ENCODE peak calls at places on chromosomes 6 and 20, in seven cellular contexts. M is dorsolateral prefrontal cortex, G is pancreas, Q is MM.1S, J is endothelial cell of umbilical vein, X is fibroblast of pulmonary artery, N is Calu3. E is an unnamed sample.

GRCh38 chr20:4740774-4741431 is 19.2 kb downstream of the PRND start:
- DNase-seq in M (no peak), G (peak; percentile 78), Q (peak; percentile 50), J (peak; percentile 52), X (peak; percentile 51), N (peak; percentile 38), E (peak; percentile 76)

GRCh38 chr6:170067923-170068360 is 222.9 kb downstream of the DLL1 start:
- DNase-seq in M (peak; percentile 38), G (peak; percentile 53), Q (no peak), J (no peak), X (no peak), N (no peak), E (no peak)

GRCh38 chr20:2093200-2093781 is 8.3 kb upstream of the STK35 start:
- DNase-seq in M (no peak), G (no peak), Q (peak; percentile 59), J (no peak), X (peak; percentile 17), N (peak; percentile 42), E (no peak)

GRCh38 chr6:32854376-32855178 is 585 bp downstream of the PSMB9 start:
- DNase-seq in M (no peak), G (no peak), Q (peak; percentile 60), J (no peak), X (peak; percentile 23), N (peak; percentile 43), E (no peak)

GRCh38 chr6:134626589-134626988 is 308.7 kb upstream of the SGK1 start:
- DNase-seq in M (no peak), G (no peak), Q (no peak), J (no peak), X (no peak), N (no peak), E (no peak)

GRCh38 chr20:44447827-44448419 is 27.8 kb upstream of the TTPAL start:
- DNase-seq in M (no peak), G (no peak), Q (no peak), J (no peak), X (no peak), N (no peak), E (no peak)

GRCh38 chr20:44092551-44093248 is 94.3 kb downstream of the JPH2 start:
- DNase-seq in M (no peak), G (no peak), Q (peak; percentile 76), J (peak; percentile 45), X (peak; percentile 76), N (peak; percentile 54), E (no peak)

GRCh38 chr6:13342414-13343019 is 14.2 kb upstream of the TBC1D7 start:
- DNase-seq in M (no peak), G (no peak), Q (no peak), J (no peak), X (no peak), N (no peak), E (no peak)

GRCh38 chr20:34096699-34097420 is 15.2 kb downstream of the EIF2S2 start:
- DNase-seq in M (no peak), G (no peak), Q (no peak), J (no peak), X (no peak), N (no peak), E (no peak)

GRCh38 chr6:167570460-167571400 is 245.8 kb downstream of the TTLL2 start:
- DNase-seq in M (no peak), G (no peak), Q (no peak), J (no peak), X (no peak), N (no peak), E (peak; percentile 19)

GRCh38 chr20:63268671-63269439 is 3.8 kb upstream of the ARFGAP1 start:
- DNase-seq in M (no peak), G (no peak), Q (no peak), J (no peak), X (no peak), N (no peak), E (no peak)

DNA sequence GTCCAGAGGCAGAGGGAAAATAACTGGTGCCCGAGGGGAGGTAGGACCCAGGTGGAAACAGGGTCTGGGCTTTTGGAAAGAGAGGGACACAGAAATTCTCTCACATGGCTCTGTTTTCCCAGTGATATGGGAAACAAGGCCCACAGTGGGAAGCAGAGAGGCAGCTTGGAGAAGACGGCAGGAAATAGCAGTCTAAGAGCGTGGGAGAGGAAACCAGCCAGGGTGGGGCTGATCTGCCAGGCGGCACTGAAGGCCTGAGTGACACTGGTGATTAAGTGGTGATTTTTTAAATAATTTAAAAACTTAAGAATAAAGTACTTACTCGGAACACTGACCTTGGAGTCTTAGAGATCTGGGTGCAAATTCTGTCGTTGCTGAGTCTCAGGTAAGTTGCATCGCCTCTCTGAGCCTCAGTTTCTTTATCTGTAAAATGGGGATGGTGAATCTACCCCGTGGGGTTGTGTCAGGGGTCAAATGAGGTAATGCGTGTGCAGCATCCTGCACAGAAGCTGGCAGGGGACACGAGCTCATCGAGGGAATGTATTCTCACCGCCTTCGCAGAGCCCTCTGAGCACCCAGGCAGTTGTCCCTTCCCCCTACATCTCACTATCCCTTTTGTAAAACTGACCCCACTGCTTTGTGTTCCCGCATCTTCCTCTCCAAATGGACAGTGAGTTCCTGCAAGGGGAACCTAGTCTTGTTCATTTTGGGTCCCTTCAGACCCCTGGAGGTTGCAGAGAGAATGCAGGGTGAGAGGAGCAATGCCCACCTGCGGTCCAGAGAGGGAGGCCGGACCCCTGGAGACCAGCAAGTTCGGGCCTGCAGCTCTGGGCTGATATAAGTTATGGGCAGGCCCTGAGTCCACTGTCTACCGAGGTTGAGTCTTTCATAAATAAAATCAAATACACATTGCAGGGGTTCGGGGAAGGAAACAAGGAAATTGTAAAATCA is 228.6 kb upstream of the PMEPA1 start:
- DNase-seq in M (no peak), G (no peak), Q (no peak), J (peak; percentile 25), X (peak; percentile 4), N (no peak), E (no peak)
- TF ChIP-seq CTCF in M (no peak), G (no peak), Q (no peak), J (no peak), X (no peak), N (peak; percentile 49), E (no peak)

GRCh38 chr6:159606786-159607185 is 86.3 kb downstream of the SOD2 start:
- DNase-seq in M (no peak), G (no peak), Q (no peak), J (no peak), X (no peak), N (no peak), E (no peak)

GRCh38 chr6:159604443-159604956 is 88.5 kb downstream of the SOD2 start:
- DNase-seq in M (no peak), G (no peak), Q (no peak), J (no peak), X (no peak), N (no peak), E (no peak)

GRCh38 chr6:159601211-159601610 is 91.8 kb downstream of the SOD2 start:
- DNase-seq in M (no peak), G (no peak), Q (no peak), J (no peak), X (no peak), N (no peak), E (no peak)

DNA sequence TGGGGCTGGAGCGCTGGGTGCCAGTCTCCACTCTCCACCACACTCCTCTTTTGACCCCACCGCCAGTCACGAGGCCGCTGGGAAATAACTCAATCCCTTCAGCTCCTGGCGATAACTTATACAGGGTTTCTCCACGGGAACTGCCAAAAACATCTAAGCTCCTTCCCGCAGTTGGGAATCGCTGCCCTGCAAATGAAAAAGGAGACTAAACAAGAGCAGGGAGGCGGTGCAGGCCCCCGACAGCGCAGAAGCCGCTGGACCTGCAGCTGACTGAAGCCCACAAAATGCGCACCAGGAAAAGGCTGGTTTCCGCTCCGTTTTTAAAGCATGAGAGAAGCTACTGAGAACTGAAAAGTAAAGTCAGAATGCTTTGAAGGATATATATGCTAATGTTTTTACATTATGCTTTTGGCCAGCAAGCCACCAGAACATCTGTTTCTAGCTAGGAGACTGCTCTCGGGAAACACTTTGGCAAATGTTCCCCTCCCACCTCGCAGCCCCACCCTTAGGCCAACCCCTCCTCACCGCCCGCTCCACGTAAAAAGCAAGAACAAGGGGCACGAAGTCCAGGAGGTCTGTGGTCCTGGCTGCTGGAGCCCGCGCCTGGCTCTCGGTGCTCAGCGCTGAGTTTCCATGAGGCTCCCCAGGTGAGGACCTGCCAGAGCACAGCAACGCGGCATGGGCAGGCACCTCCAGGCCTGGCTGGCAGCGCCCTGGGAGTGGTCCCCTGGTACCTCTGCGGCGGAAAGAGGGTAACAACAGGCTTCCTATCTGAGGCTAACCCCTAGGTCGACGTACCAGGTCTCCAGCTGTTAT is 90.5 kb downstream of the SOD2 start:
- DNase-seq in M (no peak), G (no peak), Q (no peak), J (no peak), X (no peak), N (no peak), E (no peak)
- TF ChIP-seq CTCF in M (no peak), G (no peak), Q (no peak), J (no peak), X (no peak), N (no peak), E (no peak)

GRCh38 chr6:36314221-36315014 is 22.3 kb downstream of the BNIP5 start:
- DNase-seq in M (no peak), G (no peak), Q (no peak), J (no peak), X (no peak), N (peak; percentile 78), E (no peak)

GRCh38 chr6:36309900-36310299 is 26.8 kb downstream of the BNIP5 start:
- DNase-seq in M (no peak), G (no peak), Q (no peak), J (no peak), X (no peak), N (no peak), E (no peak)

GRCh38 chr6:36315921-36316320 is 20.8 kb downstream of the BNIP5 start:
- DNase-seq in M (no peak), G (no peak), Q (no peak), J (no peak), X (no peak), N (no peak), E (no peak)

GRCh38 chr6:36312854-36313627 is 23.6 kb downstream of the BNIP5 start:
- DNase-seq in M (no peak), G (no peak), Q (no peak), J (no peak), X (no peak), N (no peak), E (no peak)

DNA sequence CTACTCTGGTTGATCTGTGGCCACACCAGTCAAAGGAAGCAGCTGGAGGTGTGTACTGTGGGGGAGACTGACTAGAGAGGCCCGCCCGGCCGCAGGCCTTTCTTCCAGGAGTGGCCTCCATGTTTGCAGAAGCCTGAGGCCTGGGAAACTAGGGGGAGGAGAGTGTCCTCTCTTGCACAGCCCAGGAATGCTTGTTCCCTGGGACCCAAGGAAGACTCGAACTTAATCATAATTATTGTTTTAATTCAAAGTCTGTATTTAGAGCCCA is 23.1 kb downstream of the BNIP5 start:
- DNase-seq in M (no peak), G (no peak), Q (no peak), J (no peak), X (no peak), N (no peak), E (no peak)
- TF ChIP-seq CTCF in M (no peak), G (no peak), Q (no peak), J (no peak), X (no peak), N (no peak), E (no peak)

GRCh38 chr6:659179-659578 is 2.3 kb upstream of the HUS1B start:
- DNase-seq in M (no peak), G (no peak), Q (no peak), J (no peak), X (no peak), N (no peak), E (no peak)
- TF ChIP-seq CTCF in M (no peak), G (no peak), Q (no peak), J (no peak), X (no peak), N (no peak), E (no peak)